ENCODE peak calls at places on chromosomes 16 and 17, in five cellular contexts. O is HCT116, J is GM12878, P is HepG2, V is K562. B is an unnamed sample.
A peak's percentile ranks its signal among the peaks of the same experiment; 100 is the strongest.

GRCh38 chr17:65057520-65058075 is 1.1 kb upstream of the GNA13 start:
- DNase-seq in O (no peak), J (no peak), P (no peak), V (no peak), B (no peak)

GRCh38 chr16:35749253-35750141 is 2290.1 kb downstream of the TP53TG3F start:
- DNase-seq in O (no peak), J (no peak), P (no peak), V (no peak), B (peak; percentile 23)

GRCh38 chr16:17301593-17302135 is 169.1 kb downstream of the XYLT1 start:
- DNase-seq in O (no peak), J (peak; percentile 98), P (no peak), V (no peak), B (no peak)

GRCh38 chr16:52621651-52622050 is 74.7 kb upstream of the TOX3 start:
- DNase-seq in O (no peak), J (no peak), P (no peak), V (no peak), B (no peak)

GRCh38 chr17:45431531-45432404 is 902 bp downstream of the ARHGAP27 start:
- DNase-seq in O (peak; percentile 87), J (no peak), P (peak; percentile 76), V (peak; percentile 89), B (peak; percentile 92)

GRCh38 chr17:72104164-72104862 is 16.5 kb upstream of the SOX9 start:
- DNase-seq in O (no peak), J (no peak), P (no peak), V (no peak), B (no peak)

GRCh38 chr17:55348749-55349354 is 72.8 kb downstream of the MMD start:
- DNase-seq in O (peak; percentile 42), J (no peak), P (peak; percentile 69), V (peak; percentile 78), B (peak; percentile 57)

GRCh38 chr16:85555549-85556455 is 57.3 kb upstream of the GSE1 start:
- DNase-seq in O (no peak), J (no peak), P (peak; percentile 55), V (no peak), B (peak; percentile 87)

GRCh38 chr16:65289022-65289421 is 167.2 kb upstream of the CDH11 start:
- DNase-seq in O (no peak), J (no peak), P (no peak), V (no peak), B (no peak)

GRCh38 chr16:72561-73537 is at the start of gene RHBDF1:
- DNase-seq in O (no peak), J (no peak), P (no peak), V (peak; percentile 73), B (peak; percentile 79)

GRCh38 chr17:10198509-10199249 is at the start of gene GAS7:
- DNase-seq in O (no peak), J (no peak), P (no peak), V (no peak), B (peak; percentile 65)

GRCh38 chr16:4489030-4489429 is 12.8 kb downstream of the HMOX2 start:
- DNase-seq in O (no peak), J (no peak), P (no peak), V (no peak), B (no peak)

GRCh38 chr17:45311406-45311761 is 5.4 kb downstream of the MAP3K14 start:
- DNase-seq in O (no peak), J (no peak), P (no peak), V (no peak), B (no peak)

GRCh38 chr17:82696259-82696658 is 2.2 kb downstream of the RAB40B start:
- DNase-seq in O (no peak), J (no peak), P (no peak), V (no peak), B (no peak)

GRCh38 chr17:82213251-82214011 is 789 bp upstream of the CCDC57 start:
- DNase-seq in O (no peak), J (no peak), P (peak; percentile 59), V (peak; percentile 58), B (peak; percentile 97)

GRCh38 chr17:41873559-41874292 is 8.5 kb upstream of the KLHL11 start:
- DNase-seq in O (no peak), J (no peak), P (no peak), V (no peak), B (no peak)

GRCh38 chr17:33039874-33040273 is 48.2 kb downstream of the SPACA3 start:
- DNase-seq in O (no peak), J (no peak), P (no peak), V (no peak), B (no peak)

GRCh38 chr17:65277576-65277975 is 140.4 kb downstream of the RGS9 start:
- DNase-seq in O (no peak), J (no peak), P (no peak), V (no peak), B (no peak)

GRCh38 chr17:57551321-57552079 is 193.6 kb downstream of the CCDC182 start:
- DNase-seq in O (no peak), J (peak; percentile 69), P (no peak), V (no peak), B (no peak)

GRCh38 chr17:50266384-50267073 is 7.7 kb upstream of the TMEM92 start:
- DNase-seq in O (no peak), J (no peak), P (peak; percentile 53), V (no peak), B (peak; percentile 82)

GRCh38 chr17:44436336-44436735 is 46.9 kb upstream of the ITGA2B start:
- DNase-seq in O (no peak), J (no peak), P (no peak), V (no peak), B (no peak)

GRCh38 chr17:27782791-27783206 is 17.5 kb downstream of the NOS2 start:
- DNase-seq in O (no peak), J (no peak), P (no peak), V (no peak), B (peak; percentile 52)

GRCh38 chr17:49522329-49522890 is 27.3 kb downstream of the NGFR start:
- DNase-seq in O (no peak), J (no peak), P (no peak), V (no peak), B (peak; percentile 23)

GRCh38 chr16:69917739-69918138 is 33.4 kb upstream of the CLEC18A start:
- DNase-seq in O (no peak), J (no peak), P (no peak), V (no peak), B (no peak)

DNA sequence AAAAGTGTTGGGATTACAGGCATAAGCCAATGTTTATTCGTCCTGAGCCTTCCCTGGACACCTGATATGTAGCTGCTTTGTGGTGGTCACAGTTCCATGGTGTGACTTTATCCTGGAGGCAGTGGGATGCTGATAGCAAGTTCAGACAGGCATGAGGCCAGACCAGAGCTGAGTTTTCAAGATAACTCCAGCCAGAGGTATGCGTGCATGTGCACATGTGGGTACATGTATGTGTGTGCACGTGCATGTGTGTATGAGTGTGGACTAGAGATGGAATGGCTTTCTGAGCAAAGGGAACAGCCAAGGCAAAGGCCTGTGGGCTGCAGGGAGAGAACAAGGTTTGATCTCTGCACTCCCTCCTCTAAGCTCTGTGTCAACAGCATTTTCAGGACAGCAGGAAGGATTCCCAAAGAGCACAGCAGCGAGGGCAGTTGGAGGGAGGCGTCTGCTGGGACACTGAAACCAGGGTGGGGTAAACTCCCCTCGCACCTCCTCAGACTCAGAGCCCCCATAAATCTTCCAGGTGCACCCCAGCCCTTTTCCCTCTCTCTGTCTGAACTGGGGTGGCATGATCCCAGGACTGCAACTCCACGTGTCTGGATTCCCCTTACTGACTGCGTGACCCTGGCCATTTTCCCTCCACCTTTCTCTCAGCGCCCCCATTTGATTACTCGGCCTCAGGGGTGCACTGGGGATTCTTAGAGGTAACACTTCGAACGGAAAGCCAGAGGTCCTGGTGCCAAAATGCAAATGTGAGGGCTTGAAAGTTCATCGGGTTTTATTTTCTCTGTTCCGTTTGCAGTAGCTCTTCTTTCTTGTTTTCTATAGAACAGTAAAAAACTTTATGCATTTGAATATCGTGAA is 15.3 kb downstream of the NLRC5 start:
- DNase-seq in O (no peak), J (no peak), P (peak; percentile 54), V (no peak), B (no peak)
- TF ChIP-seq ZBTB33 in O (no peak), J (no peak), P (no peak), V (no peak), B (no peak)

DNA sequence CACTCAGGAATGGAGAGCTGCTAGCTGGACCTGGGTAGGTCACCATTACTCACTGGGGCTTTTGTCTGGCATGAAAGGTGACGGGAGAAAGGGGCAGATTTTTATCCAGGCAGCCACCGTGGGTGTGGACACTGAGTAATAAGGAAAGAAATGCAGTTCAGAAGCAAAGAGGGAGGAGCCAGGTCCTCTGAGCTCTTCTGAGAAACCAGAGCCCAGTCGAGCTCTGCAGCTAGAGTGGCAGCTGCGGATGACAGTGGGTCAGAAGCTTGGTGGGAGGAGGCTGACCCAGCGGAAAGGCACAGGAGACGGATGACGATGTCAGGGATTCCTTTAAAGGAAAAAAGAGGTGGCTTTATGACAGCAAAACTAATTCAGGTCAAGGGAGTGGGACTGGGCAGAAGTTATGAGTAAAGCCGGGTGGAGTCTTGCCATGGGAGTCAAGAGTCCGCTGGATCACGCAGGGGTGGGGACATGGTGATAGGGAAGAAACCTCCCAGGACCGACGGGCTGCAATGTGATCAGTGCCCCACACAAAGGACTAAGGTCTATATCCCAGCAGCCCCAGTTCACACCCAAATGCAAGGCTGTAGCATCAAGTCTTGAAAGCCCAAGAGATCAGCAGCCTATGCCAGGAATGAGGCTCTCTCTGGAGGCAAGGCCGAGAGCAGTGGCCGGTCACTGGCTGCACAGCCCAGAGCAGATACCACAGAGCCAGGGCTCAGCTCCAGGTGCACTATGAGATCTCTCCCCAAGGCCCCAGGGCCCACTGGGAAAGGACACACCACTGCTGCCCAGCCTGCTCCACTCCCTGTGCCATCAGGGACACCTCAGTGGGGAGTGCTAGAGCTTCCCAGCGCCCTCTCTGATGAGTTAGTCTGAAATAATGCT is 6.3 kb upstream of the MNT start:
- DNase-seq in O (peak; percentile 90), J (no peak), P (no peak), V (peak; percentile 56), B (no peak)
- TF ChIP-seq ZBTB33 in O (no peak), J (no peak), P (no peak), V (no peak), B (no peak)

GRCh38 chr17:29836643-29837042 is 93.4 kb downstream of the SSH2 start:
- DNase-seq in O (no peak), J (no peak), P (no peak), V (no peak), B (no peak)
- TF ChIP-seq ZBTB33 in O (no peak), J (no peak), P (no peak), V (no peak), B (no peak)

GRCh38 chr17:46822388-46822921 is 4.0 kb upstream of the WNT3 start:
- DNase-seq in O (peak; percentile 12), J (no peak), P (no peak), V (peak; percentile 73), B (no peak)
- TF ChIP-seq ZBTB33 in O (no peak), J (no peak), P (peak; percentile 98), V (peak; percentile 95), B (no peak)